ENCODE peak calls at places on chromosomes 7 and 10, in nine cellular contexts. One of them, this sample, is unnamed.

GRCh38 chr7:128879939-128880746 is 17.5 kb downstream of the ATP6V1F start:
- DNase-seq in thoracic aorta: no peak
- DNase-seq in Right ventricle myocardium superior: peak; percentile 79
- DNase-seq in NCI-H187 treated with DMSO at 0.1 percent for 48 hours: no peak
- DNase-seq in T-helper 22 cell: no peak
- DNase-seq in stimulated activated CD8-positive, alpha-beta memory T cell treated with anti-CD3 and anti-CD28 coated beads, Interleukin-4, amount 100 ng/mL, for 24 hours: no peak
- DNase-seq in stimulated activated CD4-positive, alpha-beta T cell treated with anti-CD3 and anti-CD28 coated beads, TNF-alpha, amount 100 ng/mL, for 24 hours: peak; percentile 19
- DNase-seq in hippocampal formation: peak; percentile 14
- DNase-seq in left cardiac atrium: peak; percentile 64
- DNase-seq in this sample: peak; percentile 96

GRCh38 chr10:14032406-14032998 is 298.2 kb downstream of the FRMD4A start:
- DNase-seq in thoracic aorta: no peak
- DNase-seq in Right ventricle myocardium superior: no peak
- DNase-seq in NCI-H187 treated with DMSO at 0.1 percent for 48 hours: no peak
- DNase-seq in T-helper 22 cell: no peak
- DNase-seq in stimulated activated CD8-positive, alpha-beta memory T cell treated with anti-CD3 and anti-CD28 coated beads, Interleukin-4, amount 100 ng/mL, for 24 hours: peak; percentile 19
- DNase-seq in stimulated activated CD4-positive, alpha-beta T cell treated with anti-CD3 and anti-CD28 coated beads, TNF-alpha, amount 100 ng/mL, for 24 hours: peak; percentile 42
- DNase-seq in hippocampal formation: no peak
- DNase-seq in left cardiac atrium: no peak
- DNase-seq in this sample: no peak

GRCh38 chr10:59724098-59724938 is 14.7 kb upstream of the SLC16A9 start:
- DNase-seq in thoracic aorta: no peak
- DNase-seq in Right ventricle myocardium superior: no peak
- DNase-seq in NCI-H187 treated with DMSO at 0.1 percent for 48 hours: no peak
- DNase-seq in T-helper 22 cell: no peak
- DNase-seq in stimulated activated CD8-positive, alpha-beta memory T cell treated with anti-CD3 and anti-CD28 coated beads, Interleukin-4, amount 100 ng/mL, for 24 hours: no peak
- DNase-seq in stimulated activated CD4-positive, alpha-beta T cell treated with anti-CD3 and anti-CD28 coated beads, TNF-alpha, amount 100 ng/mL, for 24 hours: no peak
- DNase-seq in hippocampal formation: no peak
- DNase-seq in left cardiac atrium: no peak
- DNase-seq in this sample: no peak

GRCh38 chr10:80413152-80413996 is 5.0 kb downstream of the PRXL2A start:
- DNase-seq in thoracic aorta: no peak
- DNase-seq in Right ventricle myocardium superior: no peak
- DNase-seq in NCI-H187 treated with DMSO at 0.1 percent for 48 hours: no peak
- DNase-seq in T-helper 22 cell: no peak
- DNase-seq in stimulated activated CD8-positive, alpha-beta memory T cell treated with anti-CD3 and anti-CD28 coated beads, Interleukin-4, amount 100 ng/mL, for 24 hours: no peak
- DNase-seq in stimulated activated CD4-positive, alpha-beta T cell treated with anti-CD3 and anti-CD28 coated beads, TNF-alpha, amount 100 ng/mL, for 24 hours: no peak
- DNase-seq in hippocampal formation: no peak
- DNase-seq in left cardiac atrium: peak; percentile 34
- DNase-seq in this sample: no peak

GRCh38 chr10:110447886-110448285 is 49.8 kb upstream of the DUSP5 start:
- DNase-seq in thoracic aorta: no peak
- DNase-seq in Right ventricle myocardium superior: no peak
- DNase-seq in NCI-H187 treated with DMSO at 0.1 percent for 48 hours: no peak
- DNase-seq in T-helper 22 cell: no peak
- DNase-seq in stimulated activated CD8-positive, alpha-beta memory T cell treated with anti-CD3 and anti-CD28 coated beads, Interleukin-4, amount 100 ng/mL, for 24 hours: no peak
- DNase-seq in stimulated activated CD4-positive, alpha-beta T cell treated with anti-CD3 and anti-CD28 coated beads, TNF-alpha, amount 100 ng/mL, for 24 hours: no peak
- DNase-seq in hippocampal formation: no peak
- DNase-seq in left cardiac atrium: no peak
- DNase-seq in this sample: no peak

GRCh38 chr7:99707096-99707495 is 27.3 kb upstream of the CYP3A5 start:
- DNase-seq in thoracic aorta: no peak
- DNase-seq in Right ventricle myocardium superior: no peak
- DNase-seq in NCI-H187 treated with DMSO at 0.1 percent for 48 hours: no peak
- DNase-seq in T-helper 22 cell: no peak
- DNase-seq in stimulated activated CD8-positive, alpha-beta memory T cell treated with anti-CD3 and anti-CD28 coated beads, Interleukin-4, amount 100 ng/mL, for 24 hours: no peak
- DNase-seq in stimulated activated CD4-positive, alpha-beta T cell treated with anti-CD3 and anti-CD28 coated beads, TNF-alpha, amount 100 ng/mL, for 24 hours: no peak
- DNase-seq in hippocampal formation: no peak
- DNase-seq in left cardiac atrium: no peak
- DNase-seq in this sample: no peak

GRCh38 chr10:77756319-77757232 is 119.0 kb upstream of the KCNMA1 start:
- DNase-seq in thoracic aorta: no peak
- DNase-seq in Right ventricle myocardium superior: no peak
- DNase-seq in NCI-H187 treated with DMSO at 0.1 percent for 48 hours: peak; percentile 12
- DNase-seq in T-helper 22 cell: no peak
- DNase-seq in stimulated activated CD8-positive, alpha-beta memory T cell treated with anti-CD3 and anti-CD28 coated beads, Interleukin-4, amount 100 ng/mL, for 24 hours: no peak
- DNase-seq in stimulated activated CD4-positive, alpha-beta T cell treated with anti-CD3 and anti-CD28 coated beads, TNF-alpha, amount 100 ng/mL, for 24 hours: no peak
- DNase-seq in hippocampal formation: no peak
- DNase-seq in left cardiac atrium: no peak
- DNase-seq in this sample: no peak

GRCh38 chr7:41912851-41913580 is 210.1 kb upstream of the INHBA start:
- DNase-seq in thoracic aorta: no peak
- DNase-seq in Right ventricle myocardium superior: no peak
- DNase-seq in NCI-H187 treated with DMSO at 0.1 percent for 48 hours: no peak
- DNase-seq in T-helper 22 cell: no peak
- DNase-seq in stimulated activated CD8-positive, alpha-beta memory T cell treated with anti-CD3 and anti-CD28 coated beads, Interleukin-4, amount 100 ng/mL, for 24 hours: no peak
- DNase-seq in stimulated activated CD4-positive, alpha-beta T cell treated with anti-CD3 and anti-CD28 coated beads, TNF-alpha, amount 100 ng/mL, for 24 hours: no peak
- DNase-seq in hippocampal formation: no peak
- DNase-seq in left cardiac atrium: no peak
- DNase-seq in this sample: no peak

GRCh38 chr10:1377756-1378397 is 321.7 kb downstream of the WDR37 start:
- DNase-seq in thoracic aorta: no peak
- DNase-seq in Right ventricle myocardium superior: no peak
- DNase-seq in NCI-H187 treated with DMSO at 0.1 percent for 48 hours: no peak
- DNase-seq in T-helper 22 cell: no peak
- DNase-seq in stimulated activated CD8-positive, alpha-beta memory T cell treated with anti-CD3 and anti-CD28 coated beads, Interleukin-4, amount 100 ng/mL, for 24 hours: no peak
- DNase-seq in stimulated activated CD4-positive, alpha-beta T cell treated with anti-CD3 and anti-CD28 coated beads, TNF-alpha, amount 100 ng/mL, for 24 hours: no peak
- DNase-seq in hippocampal formation: no peak
- DNase-seq in left cardiac atrium: no peak
- DNase-seq in this sample: no peak

GRCh38 chr7:28228386-28228785 is 47.8 kb upstream of the JAZF1 start:
- DNase-seq in thoracic aorta: no peak
- DNase-seq in Right ventricle myocardium superior: no peak
- DNase-seq in NCI-H187 treated with DMSO at 0.1 percent for 48 hours: no peak
- DNase-seq in T-helper 22 cell: no peak
- DNase-seq in stimulated activated CD8-positive, alpha-beta memory T cell treated with anti-CD3 and anti-CD28 coated beads, Interleukin-4, amount 100 ng/mL, for 24 hours: no peak
- DNase-seq in stimulated activated CD4-positive, alpha-beta T cell treated with anti-CD3 and anti-CD28 coated beads, TNF-alpha, amount 100 ng/mL, for 24 hours: no peak
- DNase-seq in hippocampal formation: no peak
- DNase-seq in left cardiac atrium: no peak
- DNase-seq in this sample: no peak

GRCh38 chr10:132282667-132283603 is 24.8 kb downstream of the STK32C start:
- DNase-seq in thoracic aorta: no peak
- DNase-seq in Right ventricle myocardium superior: peak; percentile 24
- DNase-seq in NCI-H187 treated with DMSO at 0.1 percent for 48 hours: no peak
- DNase-seq in T-helper 22 cell: no peak
- DNase-seq in stimulated activated CD8-positive, alpha-beta memory T cell treated with anti-CD3 and anti-CD28 coated beads, Interleukin-4, amount 100 ng/mL, for 24 hours: no peak
- DNase-seq in stimulated activated CD4-positive, alpha-beta T cell treated with anti-CD3 and anti-CD28 coated beads, TNF-alpha, amount 100 ng/mL, for 24 hours: no peak
- DNase-seq in hippocampal formation: no peak
- DNase-seq in left cardiac atrium: no peak
- DNase-seq in this sample: no peak

GRCh38 chr10:26860026-26860541 is 674 bp downstream of the ABI1 start:
- DNase-seq in thoracic aorta: peak; percentile 21
- DNase-seq in Right ventricle myocardium superior: peak; percentile 68
- DNase-seq in NCI-H187 treated with DMSO at 0.1 percent for 48 hours: no peak
- DNase-seq in T-helper 22 cell: peak; percentile 60
- DNase-seq in stimulated activated CD8-positive, alpha-beta memory T cell treated with anti-CD3 and anti-CD28 coated beads, Interleukin-4, amount 100 ng/mL, for 24 hours: peak; percentile 36
- DNase-seq in stimulated activated CD4-positive, alpha-beta T cell treated with anti-CD3 and anti-CD28 coated beads, TNF-alpha, amount 100 ng/mL, for 24 hours: peak; percentile 41
- DNase-seq in hippocampal formation: no peak
- DNase-seq in left cardiac atrium: peak; percentile 70
- DNase-seq in this sample: no peak

GRCh38 chr10:101257121-101257890 is 28.0 kb upstream of the LBX1 start:
- DNase-seq in thoracic aorta: no peak
- DNase-seq in Right ventricle myocardium superior: no peak
- DNase-seq in NCI-H187 treated with DMSO at 0.1 percent for 48 hours: no peak
- DNase-seq in T-helper 22 cell: no peak
- DNase-seq in stimulated activated CD8-positive, alpha-beta memory T cell treated with anti-CD3 and anti-CD28 coated beads, Interleukin-4, amount 100 ng/mL, for 24 hours: no peak
- DNase-seq in stimulated activated CD4-positive, alpha-beta T cell treated with anti-CD3 and anti-CD28 coated beads, TNF-alpha, amount 100 ng/mL, for 24 hours: no peak
- DNase-seq in hippocampal formation: no peak
- DNase-seq in left cardiac atrium: no peak
- DNase-seq in this sample: no peak

GRCh38 chr10:26725837-26726727 is 28.6 kb downstream of the PDSS1 start:
- DNase-seq in thoracic aorta: no peak
- DNase-seq in Right ventricle myocardium superior: peak; percentile 64
- DNase-seq in NCI-H187 treated with DMSO at 0.1 percent for 48 hours: no peak
- DNase-seq in T-helper 22 cell: no peak
- DNase-seq in stimulated activated CD8-positive, alpha-beta memory T cell treated with anti-CD3 and anti-CD28 coated beads, Interleukin-4, amount 100 ng/mL, for 24 hours: no peak
- DNase-seq in stimulated activated CD4-positive, alpha-beta T cell treated with anti-CD3 and anti-CD28 coated beads, TNF-alpha, amount 100 ng/mL, for 24 hours: peak; percentile 17
- DNase-seq in hippocampal formation: peak; percentile 74
- DNase-seq in left cardiac atrium: peak; percentile 64
- DNase-seq in this sample: peak; percentile 51

GRCh38 chr7:129574487-129574886 is 37.0 kb upstream of the NRF1 start:
- DNase-seq in thoracic aorta: no peak
- DNase-seq in Right ventricle myocardium superior: no peak
- DNase-seq in NCI-H187 treated with DMSO at 0.1 percent for 48 hours: no peak
- DNase-seq in T-helper 22 cell: no peak
- DNase-seq in stimulated activated CD8-positive, alpha-beta memory T cell treated with anti-CD3 and anti-CD28 coated beads, Interleukin-4, amount 100 ng/mL, for 24 hours: no peak
- DNase-seq in stimulated activated CD4-positive, alpha-beta T cell treated with anti-CD3 and anti-CD28 coated beads, TNF-alpha, amount 100 ng/mL, for 24 hours: no peak
- DNase-seq in hippocampal formation: no peak
- DNase-seq in left cardiac atrium: peak; percentile 24
- DNase-seq in this sample: no peak

GRCh38 chr7:138834583-138834982 is 36.6 kb upstream of the ATP6V0A4 start:
- DNase-seq in thoracic aorta: no peak
- DNase-seq in Right ventricle myocardium superior: no peak
- DNase-seq in NCI-H187 treated with DMSO at 0.1 percent for 48 hours: no peak
- DNase-seq in T-helper 22 cell: no peak
- DNase-seq in stimulated activated CD8-positive, alpha-beta memory T cell treated with anti-CD3 and anti-CD28 coated beads, Interleukin-4, amount 100 ng/mL, for 24 hours: no peak
- DNase-seq in stimulated activated CD4-positive, alpha-beta T cell treated with anti-CD3 and anti-CD28 coated beads, TNF-alpha, amount 100 ng/mL, for 24 hours: peak; percentile 7
- DNase-seq in hippocampal formation: no peak
- DNase-seq in left cardiac atrium: no peak
- DNase-seq in this sample: no peak